ENCODE peak calls at places on chromosomes 7 and 10, in four cellular contexts. One of them, this sample, is unnamed. For H3K36me3, the result is how much of the 10 kb centered on the place peaks cover.

GRCh38 chr7:75567948-75568595 is 76.0 kb downstream of the SPDYE5 start:
- DNase-seq in stomach: no peak
- DNase-seq in tibial artery: no peak
- DNase-seq in PC-9: no peak
- DNase-seq in this sample: no peak

GRCh38 chr10:50422259-50422658 is 170.9 kb upstream of the ASAH2 start:
- DNase-seq in PC-9: no peak
- DNase-seq in stomach: no peak
- DNase-seq in tibial artery: no peak
- DNase-seq in this sample: no peak

GRCh38 chr10:4242561-4243035 is 457.6 kb upstream of the KLF6 start:
- DNase-seq in tibial artery: no peak
- DNase-seq in PC-9: peak
- DNase-seq in stomach: no peak
- DNase-seq in this sample: no peak

GRCh38 chr7:31764457-31764856 is 77.4 kb downstream of the PPP1R17 start:
- DNase-seq in tibial artery: no peak
- DNase-seq in stomach: no peak
- DNase-seq in PC-9: no peak
- DNase-seq in this sample: no peak

GRCh38 chr10:112519129-112519761 is 72.2 kb downstream of the VTI1A start:
- DNase-seq in PC-9: peak
- DNase-seq in stomach: no peak
- DNase-seq in tibial artery: no peak
- DNase-seq in this sample: no peak

GRCh38 chr7:48964074-48964473 is 39.7 kb downstream of the CDC14C start:
- DNase-seq in stomach: no peak
- DNase-seq in PC-9: no peak
- DNase-seq in tibial artery: no peak
- DNase-seq in this sample: no peak

GRCh38 chr10:3091346-3091787 is 24.0 kb downstream of the PFKP start:
- DNase-seq in tibial artery: peak
- DNase-seq in PC-9: peak
- DNase-seq in stomach: peak
- DNase-seq in this sample: peak

GRCh38 chr7:78435355-78435754 is 636.8 kb downstream of the PHTF2 start:
- DNase-seq in tibial artery: peak
- DNase-seq in stomach: no peak
- DNase-seq in PC-9: no peak
- DNase-seq in this sample: no peak

GRCh38 chr7:143958781-143959180 is 4.1 kb downstream of the OR2F1 start:
- DNase-seq in tibial artery: no peak
- DNase-seq in stomach: no peak
- DNase-seq in PC-9: no peak
- DNase-seq in this sample: no peak

GRCh38 chr7:70506463-70506862 is 625.5 kb upstream of the GALNT17 start:
- DNase-seq in stomach: no peak
- DNase-seq in PC-9: no peak
- DNase-seq in tibial artery: no peak
- DNase-seq in this sample: no peak

GRCh38 chr7:115561341-115562110 is 469.0 kb downstream of the TFEC start:
- DNase-seq in PC-9: no peak
- DNase-seq in stomach: no peak
- DNase-seq in tibial artery: no peak
- DNase-seq in this sample: no peak
- TF ChIP-seq CTCF in PC-9: no peak
- TF ChIP-seq CTCF in stomach: no peak
- TF ChIP-seq CTCF in tibial artery: no peak
- TF ChIP-seq CTCF in this sample: no peak

GRCh38 chr7:28408105-28408973 is 4.0 kb upstream of the CREB5 start:
- DNase-seq in stomach: no peak
- DNase-seq in PC-9: no peak
- DNase-seq in tibial artery: no peak
- DNase-seq in this sample: peak
- H3K4me3 ChIP-seq in stomach: peak
- H3K4me3 ChIP-seq in PC-9: peak
- H3K4me3 ChIP-seq in tibial artery: peak
- H3K4me3 ChIP-seq in this sample: peak

DNA sequence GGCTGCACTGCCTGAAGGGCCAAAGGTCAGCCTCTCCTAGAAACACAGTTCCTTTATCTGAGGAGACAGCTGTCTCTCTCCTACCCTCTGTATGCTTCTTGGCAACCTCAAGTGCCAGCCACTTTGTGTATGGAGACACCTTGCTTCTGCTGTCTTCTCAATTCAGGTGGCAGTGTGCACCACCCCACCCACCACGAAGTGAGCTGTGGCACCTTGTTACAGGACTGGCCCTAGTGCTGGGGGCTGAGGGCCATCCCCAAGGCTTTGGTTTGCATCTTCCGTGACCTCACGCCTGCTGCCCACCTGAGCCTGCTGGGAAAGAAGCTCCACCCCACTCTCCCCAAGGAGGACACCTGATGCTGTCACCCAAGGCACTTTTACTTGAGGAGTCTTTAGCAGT is 47.1 kb upstream of the LRRC4 start:
- DNase-seq in tibial artery: no peak
- DNase-seq in PC-9: no peak
- DNase-seq in stomach: no peak
- DNase-seq in this sample: no peak
- H3K36me3 ChIP-seq in tibial artery: half or more
- H3K36me3 ChIP-seq in PC-9: under half
- H3K36me3 ChIP-seq in stomach: under half
- H3K36me3 ChIP-seq in this sample: half or more

GRCh38 chr10:79431891-79432831 is 13.3 kb downstream of the ZCCHC24 start:
- DNase-seq in PC-9: no peak
- DNase-seq in stomach: no peak
- DNase-seq in tibial artery: peak
- DNase-seq in this sample: no peak
- TF ChIP-seq CTCF in PC-9: no peak
- TF ChIP-seq CTCF in stomach: no peak
- TF ChIP-seq CTCF in tibial artery: no peak
- TF ChIP-seq CTCF in this sample: no peak

DNA sequence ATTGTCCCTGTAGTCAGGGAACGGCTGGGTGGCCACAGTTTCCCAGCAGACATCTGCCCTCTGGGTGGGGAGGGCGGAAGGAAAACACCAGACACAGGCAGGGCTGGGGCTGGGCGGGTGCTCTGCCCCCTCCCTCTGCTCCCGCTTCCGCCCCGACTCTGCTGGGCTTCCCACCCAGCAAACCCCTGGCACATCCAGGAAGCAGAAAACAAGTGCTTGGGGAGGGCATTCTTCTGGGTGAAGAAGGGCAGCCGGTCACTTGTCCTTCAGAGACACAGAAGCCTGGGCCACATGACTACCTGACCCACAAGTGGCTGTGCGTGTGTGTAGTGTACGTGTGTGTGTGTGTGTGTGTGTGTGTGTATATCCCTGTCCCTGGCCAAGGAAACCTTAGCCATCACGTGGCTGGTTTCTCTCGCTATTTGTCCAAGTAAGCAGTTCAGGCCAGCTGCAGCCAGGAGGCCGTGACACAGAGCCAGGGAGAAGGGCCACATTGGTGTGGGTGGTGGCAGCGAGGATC is 77.9 kb downstream of the ZMIZ1 start:
- DNase-seq in tibial artery: peak
- DNase-seq in PC-9: no peak
- DNase-seq in stomach: peak
- DNase-seq in this sample: peak
- H3K4me3 ChIP-seq in tibial artery: no peak
- H3K4me3 ChIP-seq in PC-9: no peak
- H3K4me3 ChIP-seq in stomach: no peak
- H3K4me3 ChIP-seq in this sample: no peak

GRCh38 chr7:151071032-151071866 is 9.4 kb downstream of the FASTK start:
- DNase-seq in stomach: no peak
- DNase-seq in PC-9: no peak
- DNase-seq in tibial artery: no peak
- DNase-seq in this sample: no peak
- H3K36me3 ChIP-seq in stomach: half or more
- H3K36me3 ChIP-seq in PC-9: under half
- H3K36me3 ChIP-seq in tibial artery: half or more
- H3K36me3 ChIP-seq in this sample: half or more

DNA sequence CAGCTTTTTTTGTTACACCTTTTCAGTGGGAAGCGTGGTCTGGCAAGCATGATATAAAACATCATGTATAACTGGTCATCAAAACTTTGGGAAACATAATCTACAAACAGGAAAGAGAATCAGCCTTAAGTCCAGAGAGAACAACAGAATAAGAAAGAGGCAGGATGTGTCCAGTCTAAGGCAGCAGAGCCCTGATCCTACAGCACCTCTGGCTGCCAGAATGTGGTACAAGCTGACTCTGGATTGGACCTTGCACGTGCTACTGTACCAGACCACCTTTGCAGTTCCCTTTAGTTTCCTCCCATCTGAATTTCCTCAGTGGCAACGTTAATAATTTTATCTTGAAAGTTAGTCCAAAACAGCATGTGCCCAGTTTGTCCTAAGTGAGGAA is 824.6 kb upstream of the IGFBP3 start:
- DNase-seq in PC-9: no peak
- DNase-seq in stomach: no peak
- DNase-seq in tibial artery: no peak
- DNase-seq in this sample: no peak
- TF ChIP-seq CTCF in PC-9: no peak
- TF ChIP-seq CTCF in stomach: no peak
- TF ChIP-seq CTCF in tibial artery: no peak
- TF ChIP-seq CTCF in this sample: no peak

GRCh38 chr7:100584677-100585510 is 1.0 kb downstream of the LRCH4 start:
- DNase-seq in stomach: peak
- DNase-seq in PC-9: peak
- DNase-seq in tibial artery: no peak
- DNase-seq in this sample: peak

GRCh38 chr7:100582041-100582579 is 3.8 kb downstream of the LRCH4 start:
- DNase-seq in PC-9: peak
- DNase-seq in stomach: peak
- DNase-seq in tibial artery: no peak
- DNase-seq in this sample: peak

GRCh38 chr7:100582650-100583049 is 3.3 kb downstream of the LRCH4 start:
- DNase-seq in stomach: no peak
- DNase-seq in PC-9: no peak
- DNase-seq in tibial artery: no peak
- DNase-seq in this sample: peak

GRCh38 chr7:100584046-100584676 is 1.8 kb downstream of the LRCH4 start:
- DNase-seq in PC-9: no peak
- DNase-seq in stomach: no peak
- DNase-seq in tibial artery: peak
- DNase-seq in this sample: peak

GRCh38 chr7:100583132-100584045 is 2.5 kb downstream of the LRCH4 start:
- DNase-seq in PC-9: peak
- DNase-seq in tibial artery: peak
- DNase-seq in stomach: peak
- DNase-seq in this sample: peak
- H3K4me3 ChIP-seq in PC-9: peak
- H3K4me3 ChIP-seq in tibial artery: peak
- H3K4me3 ChIP-seq in stomach: peak
- H3K4me3 ChIP-seq in this sample: peak

This sample was measured in lower lobe of right lung.